ENCODE peak calls at places on chromosomes 12 and 14, in eight cellular contexts. One of them, this sample, is unnamed.

GRCh38 chr12:132029503-132030300 is 80.0 kb downstream of the EP400 start:
- DNase-seq in nucleus accumbens: no peak
- DNase-seq in neuronal stem cell: no peak
- DNase-seq in M059J: no peak
- DNase-seq in kidney tubule cell: no peak
- DNase-seq in iris pigment epithelial cell: no peak
- DNase-seq in CD4-positive, alpha-beta T cell: no peak
- DNase-seq in H7: peak
- DNase-seq in this sample: no peak

GRCh38 chr12:26783133-26783531 is 49.9 kb downstream of the ITPR2 start:
- DNase-seq in nucleus accumbens: no peak
- DNase-seq in neuronal stem cell: no peak
- DNase-seq in M059J: no peak
- DNase-seq in kidney tubule cell: no peak
- DNase-seq in iris pigment epithelial cell: no peak
- DNase-seq in CD4-positive, alpha-beta T cell: no peak
- DNase-seq in H7: no peak
- DNase-seq in this sample: no peak

GRCh38 chr14:63249112-63249511 is 44.9 kb downstream of the RHOJ start:
- DNase-seq in nucleus accumbens: no peak
- DNase-seq in neuronal stem cell: no peak
- DNase-seq in M059J: peak
- DNase-seq in kidney tubule cell: no peak
- DNase-seq in iris pigment epithelial cell: peak
- DNase-seq in CD4-positive, alpha-beta T cell: no peak
- DNase-seq in H7: no peak
- DNase-seq in this sample: peak

GRCh38 chr12:116427200-116427932 is 131.8 kb upstream of the MAP1LC3B2 start:
- DNase-seq in nucleus accumbens: no peak
- DNase-seq in neuronal stem cell: no peak
- DNase-seq in M059J: peak
- DNase-seq in kidney tubule cell: peak
- DNase-seq in iris pigment epithelial cell: no peak
- DNase-seq in CD4-positive, alpha-beta T cell: no peak
- DNase-seq in H7: peak
- DNase-seq in this sample: no peak

GRCh38 chr12:112168561-112168971 is 43.2 kb downstream of the TRAFD1 start:
- DNase-seq in nucleus accumbens: no peak
- DNase-seq in neuronal stem cell: no peak
- DNase-seq in M059J: no peak
- DNase-seq in kidney tubule cell: no peak
- DNase-seq in iris pigment epithelial cell: no peak
- DNase-seq in CD4-positive, alpha-beta T cell: no peak
- DNase-seq in H7: peak
- DNase-seq in this sample: no peak

GRCh38 chr12:54338682-54339296 is 13.9 kb downstream of the COPZ1 start:
- DNase-seq in nucleus accumbens: no peak
- DNase-seq in neuronal stem cell: no peak
- DNase-seq in M059J: no peak
- DNase-seq in kidney tubule cell: no peak
- DNase-seq in iris pigment epithelial cell: peak
- DNase-seq in CD4-positive, alpha-beta T cell: no peak
- DNase-seq in H7: no peak
- DNase-seq in this sample: peak

GRCh38 chr12:45612044-45612794 is 117.3 kb upstream of the ARID2 start:
- DNase-seq in nucleus accumbens: no peak
- DNase-seq in neuronal stem cell: no peak
- DNase-seq in M059J: peak
- DNase-seq in kidney tubule cell: peak
- DNase-seq in iris pigment epithelial cell: peak
- DNase-seq in CD4-positive, alpha-beta T cell: no peak
- DNase-seq in H7: no peak
- DNase-seq in this sample: peak

GRCh38 chr14:69036757-69037506 is 57.8 kb upstream of the ACTN1 start:
- DNase-seq in nucleus accumbens: no peak
- DNase-seq in neuronal stem cell: no peak
- DNase-seq in M059J: no peak
- DNase-seq in kidney tubule cell: no peak
- DNase-seq in iris pigment epithelial cell: no peak
- DNase-seq in CD4-positive, alpha-beta T cell: no peak
- DNase-seq in H7: no peak
- DNase-seq in this sample: no peak

GRCh38 chr12:124925117-124925516 is 10.7 kb upstream of the UBC start:
- DNase-seq in nucleus accumbens: no peak
- DNase-seq in neuronal stem cell: no peak
- DNase-seq in M059J: no peak
- DNase-seq in kidney tubule cell: no peak
- DNase-seq in iris pigment epithelial cell: no peak
- DNase-seq in CD4-positive, alpha-beta T cell: no peak
- DNase-seq in H7: no peak
- DNase-seq in this sample: no peak

GRCh38 chr14:21302013-21302857 is 22.4 kb downstream of the RPGRIP1 start:
- DNase-seq in nucleus accumbens: no peak
- DNase-seq in neuronal stem cell: no peak
- DNase-seq in M059J: no peak
- DNase-seq in kidney tubule cell: no peak
- DNase-seq in iris pigment epithelial cell: no peak
- DNase-seq in CD4-positive, alpha-beta T cell: no peak
- DNase-seq in H7: no peak
- DNase-seq in this sample: no peak

GRCh38 chr14:99215277-99215676 is 56.7 kb downstream of the BCL11B start:
- DNase-seq in nucleus accumbens: no peak
- DNase-seq in neuronal stem cell: no peak
- DNase-seq in M059J: peak
- DNase-seq in kidney tubule cell: peak
- DNase-seq in iris pigment epithelial cell: peak
- DNase-seq in CD4-positive, alpha-beta T cell: no peak
- DNase-seq in H7: no peak
- DNase-seq in this sample: peak

GRCh38 chr12:130163461-130164215 is 1.4 kb downstream of the FZD10 start:
- DNase-seq in nucleus accumbens: no peak
- DNase-seq in neuronal stem cell: no peak
- DNase-seq in M059J: no peak
- DNase-seq in kidney tubule cell: no peak
- DNase-seq in iris pigment epithelial cell: no peak
- DNase-seq in CD4-positive, alpha-beta T cell: no peak
- DNase-seq in H7: no peak
- DNase-seq in this sample: no peak

GRCh38 chr12:76290963-76291859 is 57.0 kb downstream of the BBS10 start:
- DNase-seq in nucleus accumbens: no peak
- DNase-seq in neuronal stem cell: no peak
- DNase-seq in M059J: no peak
- DNase-seq in kidney tubule cell: no peak
- DNase-seq in iris pigment epithelial cell: no peak
- DNase-seq in CD4-positive, alpha-beta T cell: no peak
- DNase-seq in H7: no peak
- DNase-seq in this sample: no peak

GRCh38 chr14:32510815-32511214 is 181.7 kb downstream of the AKAP6 start:
- DNase-seq in nucleus accumbens: no peak
- DNase-seq in neuronal stem cell: no peak
- DNase-seq in M059J: no peak
- DNase-seq in kidney tubule cell: no peak
- DNase-seq in iris pigment epithelial cell: no peak
- DNase-seq in CD4-positive, alpha-beta T cell: no peak
- DNase-seq in H7: no peak
- DNase-seq in this sample: no peak

GRCh38 chr14:72812292-72812851 is 81.5 kb downstream of the DPF3 start:
- DNase-seq in nucleus accumbens: no peak
- DNase-seq in neuronal stem cell: no peak
- DNase-seq in M059J: no peak
- DNase-seq in kidney tubule cell: peak
- DNase-seq in iris pigment epithelial cell: no peak
- DNase-seq in CD4-positive, alpha-beta T cell: no peak
- DNase-seq in H7: peak
- DNase-seq in this sample: no peak

GRCh38 chr12:52949413-52950331 is 754 bp downstream of the KRT18 start:
- DNase-seq in nucleus accumbens: no peak
- DNase-seq in neuronal stem cell: no peak
- DNase-seq in M059J: peak
- DNase-seq in kidney tubule cell: peak
- DNase-seq in iris pigment epithelial cell: peak
- DNase-seq in CD4-positive, alpha-beta T cell: no peak
- DNase-seq in H7: peak
- DNase-seq in this sample: peak

GRCh38 chr14:59811850-59812249 is 58.7 kb downstream of the RTN1 start:
- DNase-seq in nucleus accumbens: no peak
- DNase-seq in neuronal stem cell: peak
- DNase-seq in M059J: no peak
- DNase-seq in kidney tubule cell: no peak
- DNase-seq in iris pigment epithelial cell: peak
- DNase-seq in CD4-positive, alpha-beta T cell: no peak
- DNase-seq in H7: peak
- DNase-seq in this sample: no peak

GRCh38 chr14:62209287-62209899 is 447.2 kb downstream of the SNAPC1 start:
- DNase-seq in nucleus accumbens: no peak
- DNase-seq in neuronal stem cell: no peak
- DNase-seq in M059J: peak
- DNase-seq in kidney tubule cell: peak
- DNase-seq in iris pigment epithelial cell: peak
- DNase-seq in CD4-positive, alpha-beta T cell: no peak
- DNase-seq in H7: no peak
- DNase-seq in this sample: peak

GRCh38 chr12:124720687-124721500 is 142.8 kb downstream of the SCARB1 start:
- DNase-seq in nucleus accumbens: no peak
- DNase-seq in neuronal stem cell: no peak
- DNase-seq in M059J: peak
- DNase-seq in kidney tubule cell: peak
- DNase-seq in iris pigment epithelial cell: peak
- DNase-seq in CD4-positive, alpha-beta T cell: no peak
- DNase-seq in H7: no peak
- DNase-seq in this sample: peak

GRCh38 chr14:76986261-76986565 is 42.3 kb downstream of the IRF2BPL start:
- DNase-seq in nucleus accumbens: no peak
- DNase-seq in neuronal stem cell: no peak
- DNase-seq in M059J: no peak
- DNase-seq in kidney tubule cell: no peak
- DNase-seq in iris pigment epithelial cell: no peak
- DNase-seq in CD4-positive, alpha-beta T cell: no peak
- DNase-seq in H7: no peak
- DNase-seq in this sample: no peak

GRCh38 chr14:102055181-102055901 is 31.5 kb downstream of the HSP90AA1 start:
- DNase-seq in nucleus accumbens: no peak
- DNase-seq in neuronal stem cell: no peak
- DNase-seq in M059J: peak
- DNase-seq in kidney tubule cell: peak
- DNase-seq in iris pigment epithelial cell: peak
- DNase-seq in CD4-positive, alpha-beta T cell: no peak
- DNase-seq in H7: peak
- DNase-seq in this sample: peak

GRCh38 chr14:68236525-68236924 is 416.9 kb downstream of the RAD51B start:
- DNase-seq in nucleus accumbens: no peak
- DNase-seq in neuronal stem cell: no peak
- DNase-seq in M059J: peak
- DNase-seq in kidney tubule cell: no peak
- DNase-seq in iris pigment epithelial cell: no peak
- DNase-seq in CD4-positive, alpha-beta T cell: no peak
- DNase-seq in H7: no peak
- DNase-seq in this sample: no peak

GRCh38 chr12:51889216-51890134 is 1.6 kb downstream of the ANKRD33 start:
- DNase-seq in nucleus accumbens: no peak
- DNase-seq in neuronal stem cell: no peak
- DNase-seq in M059J: no peak
- DNase-seq in kidney tubule cell: no peak
- DNase-seq in iris pigment epithelial cell: no peak
- DNase-seq in CD4-positive, alpha-beta T cell: no peak
- DNase-seq in H7: peak
- DNase-seq in this sample: no peak

GRCh38 chr12:120262852-120263724 is 2.4 kb downstream of the PXN start:
- DNase-seq in nucleus accumbens: no peak
- DNase-seq in neuronal stem cell: no peak
- DNase-seq in M059J: no peak
- DNase-seq in kidney tubule cell: peak
- DNase-seq in iris pigment epithelial cell: no peak
- DNase-seq in CD4-positive, alpha-beta T cell: no peak
- DNase-seq in H7: no peak
- DNase-seq in this sample: no peak

This sample was measured in fibroblast of mammary gland.